ENCODE peak calls at places on chromosome 12, in ten cellular contexts. E is NCI-H2029 treated with DMSO at 0.1 percent for 48 hours; J is neural crest cell; R is GM23338; D is activated CD4-positive, alpha-beta T cell treated with anti-CD3 and anti-CD28 coated beads, Interleukin-2, amount 50 U/mL, for 1 hour; O is PC-9; X is GM13976; H is lower lobe of right lung; F is transverse colon; T is AG09309. V is an unnamed sample.

GRCh38 chr12:57459750-57460400 is at the start of gene GLI1:
- DNase-seq in E (no peak), D (no peak), R (peak; percentile 71), H (no peak), O (no peak), X (peak; percentile 69), F (no peak), T (no peak), J (no peak), V (no peak)

GRCh38 chr12:84508943-84509342 is 403.7 kb downstream of the SLC6A15 start:
- DNase-seq in E (no peak), X (no peak), H (no peak), J (no peak), F (no peak), D (no peak), O (no peak), R (no peak), T (peak; percentile 13), V (no peak)

GRCh38 chr12:85996280-85996679 is 122.2 kb downstream of the NTS start:
- DNase-seq in F (no peak), X (no peak), O (no peak), T (no peak), D (no peak), E (no peak), R (no peak), H (no peak), J (no peak), V (no peak)

GRCh38 chr12:10205251-10205807 is 7.3 kb upstream of the GABARAPL1 start:
- DNase-seq in O (peak; percentile 58), F (no peak), J (no peak), R (no peak), E (no peak), X (no peak), T (no peak), H (no peak), D (no peak), V (no peak)

GRCh38 chr12:26276709-26277108 is 81.3 kb downstream of the SSPN start:
- DNase-seq in F (no peak), D (no peak), T (no peak), R (no peak), E (no peak), J (no peak), O (no peak), H (no peak), X (no peak), V (no peak)

GRCh38 chr12:11499802-11500201 is 104.4 kb upstream of the PRB2 start:
- DNase-seq in X (no peak), E (no peak), R (no peak), D (no peak), F (no peak), J (no peak), O (no peak), T (no peak), H (no peak), V (peak; percentile 80)

GRCh38 chr12:43758247-43758727 is 303 bp downstream of the PUS7L start:
- DNase-seq in H (no peak), O (no peak), R (peak; percentile 36), F (peak; percentile 39), D (no peak), E (peak; percentile 86), T (no peak), X (no peak), J (peak; percentile 2), V (peak; percentile 50)

GRCh38 chr12:84793558-84794367 is 118.8 kb downstream of the SLC6A15 start:
- DNase-seq in H (no peak), O (no peak), R (no peak), D (no peak), X (no peak), F (no peak), T (no peak), E (no peak), J (no peak), V (no peak)

GRCh38 chr12:107990325-107990724 is 138.8 kb upstream of the WSCD2 start:
- DNase-seq in X (peak; percentile 5), R (peak; percentile 91), T (no peak), H (no peak), D (peak; percentile 32), E (peak; percentile 34), O (peak; percentile 6), F (peak; percentile 11), J (peak; percentile 20), V (peak; percentile 21)

GRCh38 chr12:57069522-57069921 is 9.1 kb downstream of the NEMP1 start:
- DNase-seq in H (no peak), X (peak; percentile 62), O (peak; percentile 31), E (peak; percentile 39), T (peak; percentile 76), R (peak; percentile 92), J (peak; percentile 48), D (peak; percentile 48), F (peak; percentile 66), V (peak; percentile 7)

GRCh38 chr12:22858849-22859569 is 234.0 kb downstream of the ETNK1 start:
- DNase-seq in H (no peak), O (no peak), R (no peak), X (no peak), F (no peak), D (no peak), T (peak; percentile 13), E (no peak), J (no peak), V (no peak)

GRCh38 chr12:108609535-108610335 is 11.9 kb upstream of the TMEM119 start:
- DNase-seq in X (no peak), R (no peak), D (no peak), O (no peak), E (no peak), F (peak; percentile 67), J (no peak), T (peak; percentile 80), H (peak; percentile 58), V (no peak)

GRCh38 chr12:50222275-50222783 is 55.2 kb upstream of the CERS5 start:
- DNase-seq in J (peak; percentile 30), O (no peak), D (no peak), F (peak; percentile 52), H (no peak), X (peak; percentile 59), E (peak; percentile 74), T (peak; percentile 77), R (peak; percentile 80), V (no peak)

GRCh38 chr12:117842220-117842619 is 126.6 kb downstream of the KSR2 start:
- DNase-seq in D (no peak), F (no peak), X (no peak), O (no peak), T (no peak), H (no peak), E (no peak), J (no peak), R (no peak), V (no peak)

GRCh38 chr12:85664429-85664828 is 171.8 kb downstream of the RASSF9 start:
- DNase-seq in E (no peak), O (no peak), F (no peak), X (no peak), D (no peak), H (no peak), T (no peak), R (no peak), J (no peak), V (no peak)

GRCh38 chr12:114396153-114396868 is 9.6 kb downstream of the TBX5 start:
- DNase-seq in H (no peak), F (no peak), T (no peak), D (no peak), X (peak; percentile 8), O (no peak), R (peak; percentile 39), J (no peak), E (no peak), V (no peak)

GRCh38 chr12:108831309-108831991 is 25.9 kb downstream of the SSH1 start:
- DNase-seq in D (no peak), O (no peak), H (peak; percentile 15), X (peak; percentile 60), F (peak; percentile 33), T (no peak), E (no peak), R (no peak), J (no peak), V (no peak)

GRCh38 chr12:14948672-14949071 is 10.3 kb upstream of the ERP27 start:
- DNase-seq in T (peak; percentile 24), J (no peak), X (peak; percentile 66), F (peak; percentile 34), D (peak; percentile 40), O (no peak), H (no peak), R (peak; percentile 55), E (no peak), V (no peak)

GRCh38 chr12:50764116-50764860 is 387 bp downstream of the ATF1 start:
- DNase-seq in J (peak; percentile 59), F (no peak), R (peak; percentile 72), O (no peak), X (no peak), D (peak; percentile 74), E (peak; percentile 64), T (no peak), H (peak; percentile 69), V (peak; percentile 37)

GRCh38 chr12:11580125-11580751 is 69.2 kb upstream of the ETV6 start:
- DNase-seq in O (peak; percentile 91), X (no peak), J (no peak), F (no peak), D (no peak), T (peak; percentile 91), H (peak; percentile 55), R (no peak), E (no peak), V (no peak)

GRCh38 chr12:60387356-60387755 is 791.5 kb downstream of the SLC16A7 start:
- DNase-seq in T (no peak), E (no peak), O (no peak), F (no peak), X (no peak), R (peak; percentile 41), D (no peak), J (no peak), H (no peak), V (no peak)

GRCh38 chr12:20214286-20214685 is 154.1 kb upstream of the PDE3A start:
- DNase-seq in E (peak; percentile 69), T (no peak), F (no peak), X (no peak), J (no peak), H (no peak), O (no peak), R (no peak), D (no peak), V (no peak)

GRCh38 chr12:52703878-52704277 is 554 bp upstream of the KRT77 start:
- DNase-seq in X (no peak), R (no peak), T (no peak), H (no peak), D (no peak), F (no peak), O (no peak), E (no peak), J (no peak), V (no peak)

GRCh38 chr12:39145175-39145999 is 240.0 kb upstream of the CPNE8 start:
- DNase-seq in T (no peak), O (peak; percentile 76), X (peak; percentile 16), H (peak; percentile 61), E (no peak), F (peak; percentile 73), D (no peak), R (peak; percentile 75), J (peak; percentile 70), V (no peak)

GRCh38 chr12:20367731-20368652 is at the start of gene PDE3A:
- DNase-seq in X (peak; percentile 21), R (peak; percentile 93), F (peak; percentile 76), H (peak; percentile 50), D (no peak), E (no peak), J (peak; percentile 61), O (peak; percentile 41), T (peak; percentile 44), V (peak; percentile 17)

GRCh38 chr12:122835693-122836026 is 403 bp downstream of the HIP1R start:
- DNase-seq in J (no peak), O (no peak), F (peak; percentile 50), T (no peak), H (peak; percentile 58), D (no peak), R (peak; percentile 62), X (peak; percentile 82), E (no peak), V (peak; percentile 6)

GRCh38 chr12:4164591-4165558 is 108.7 kb upstream of the CCND2 start:
- DNase-seq in O (no peak), T (no peak), D (peak; percentile 49), F (peak; percentile 50), R (peak; percentile 83), X (peak; percentile 78), H (peak; percentile 50), E (no peak), J (peak; percentile 48), V (no peak)

GRCh38 chr12:79685068-79685467 is 5.7 kb downstream of the PAWR start:
- DNase-seq in T (no peak), R (no peak), E (no peak), X (no peak), F (no peak), D (no peak), O (no peak), H (no peak), J (no peak), V (no peak)

V was measured in NCI-H1105.